ENCODE peak calls at places on chromosome 5, in eight cellular contexts. V is suprapubic skin, I is SK-N-SH, X is stomach, E is upper lobe of left lung, C is sigmoid colon, U is H1, Z is transverse colon. N is an unnamed sample.

GRCh38 chr5:4540375-4541173 is 599.6 kb upstream of the ADAMTS16 start:
- DNase-seq in V (no peak), I (no peak), X (no peak), E (no peak), C (no peak), U (no peak), Z (no peak), N (peak; percentile 79)

GRCh38 chr5:8418049-8418426 is 549.1 kb downstream of the MTRR start:
- DNase-seq in V (no peak), I (no peak), X (no peak), E (no peak), C (no peak), U (no peak), Z (no peak), N (no peak)

GRCh38 chr5:105924366-105924765 is 1746.4 kb downstream of the EFNA5 start:
- DNase-seq in V (no peak), I (no peak), X (no peak), E (no peak), C (no peak), U (no peak), Z (no peak), N (no peak)

GRCh38 chr5:116076496-116076895 is 8.3 kb upstream of the COMMD10 start:
- DNase-seq in V (no peak), I (no peak), X (no peak), E (no peak), C (no peak), U (no peak), Z (no peak), N (no peak)

GRCh38 chr5:76084496-76085285 is 1.5 kb downstream of the SV2C start:
- DNase-seq in V (no peak), I (peak; percentile 92), X (no peak), E (no peak), C (no peak), U (no peak), Z (no peak), N (no peak)

GRCh38 chr5:44845777-44846176 is 37.0 kb downstream of the MRPS30 start:
- DNase-seq in V (no peak), I (no peak), X (no peak), E (no peak), C (no peak), U (no peak), Z (no peak), N (no peak)

GRCh38 chr5:36778336-36778735 is 98.2 kb upstream of the NIPBL start:
- DNase-seq in V (no peak), I (no peak), X (no peak), E (no peak), C (no peak), U (no peak), Z (no peak), N (no peak)

GRCh38 chr5:131979816-131980215 is 31.6 kb downstream of the ACSL6 start:
- DNase-seq in V (no peak), I (no peak), X (no peak), E (no peak), C (peak; percentile 30), U (no peak), Z (no peak), N (no peak)

GRCh38 chr5:146344155-146345118 is 5.8 kb downstream of the POU4F3 start:
- DNase-seq in V (no peak), I (peak; percentile 69), X (no peak), E (no peak), C (no peak), U (peak; percentile 73), Z (no peak), N (no peak)

GRCh38 chr5:88819332-88819999 is 63.5 kb downstream of the MEF2C start:
- DNase-seq in V (no peak), I (no peak), X (no peak), E (no peak), C (no peak), U (no peak), Z (no peak), N (no peak)

GRCh38 chr5:88377705-88378656 is 109.3 kb upstream of the TMEM161B start:
- DNase-seq in V (no peak), I (no peak), X (no peak), E (no peak), C (no peak), U (no peak), Z (no peak), N (no peak)

GRCh38 chr5:132812949-132813598 is at the start of gene SOWAHA:
- DNase-seq in V (no peak), I (no peak), X (peak; percentile 59), E (no peak), C (peak; percentile 56), U (no peak), Z (peak; percentile 60), N (no peak)

GRCh38 chr5:173786296-173787187 is 101.6 kb upstream of the CPEB4 start:
- DNase-seq in V (no peak), I (no peak), X (no peak), E (no peak), C (no peak), U (no peak), Z (no peak), N (no peak)

GRCh38 chr5:58458851-58459275 is 1.0 kb downstream of the PLK2 start:
- DNase-seq in V (no peak), I (peak; percentile 2), X (no peak), E (no peak), C (no peak), U (no peak), Z (no peak), N (no peak)

GRCh38 chr5:175252234-175252805 is 191.7 kb downstream of the DRD1 start:
- DNase-seq in V (no peak), I (no peak), X (no peak), E (no peak), C (no peak), U (no peak), Z (no peak), N (no peak)

GRCh38 chr5:134578578-134579283 is 53.3 kb downstream of the JADE2 start:
- DNase-seq in V (no peak), I (peak; percentile 14), X (no peak), E (no peak), C (peak; percentile 61), U (no peak), Z (no peak), N (no peak)

GRCh38 chr5:120199559-120199958 is 264.5 kb upstream of the PRR16 start:
- DNase-seq in V (no peak), I (no peak), X (no peak), E (no peak), C (no peak), U (no peak), Z (no peak), N (no peak)

GRCh38 chr5:112253478-112254250 is 165.4 kb downstream of the EPB41L4A start:
- DNase-seq in V (no peak), I (no peak), X (no peak), E (no peak), C (peak; percentile 66), U (no peak), Z (no peak), N (no peak)

GRCh38 chr5:95791751-95792150 is 30.8 kb downstream of the GLRX start:
- DNase-seq in V (no peak), I (no peak), X (no peak), E (no peak), C (no peak), U (no peak), Z (no peak), N (no peak)

GRCh38 chr5:164998590-164998989 is 1493.2 kb downstream of the MAT2B start:
- DNase-seq in V (no peak), I (no peak), X (no peak), E (no peak), C (no peak), U (no peak), Z (no peak), N (no peak)

DNA sequence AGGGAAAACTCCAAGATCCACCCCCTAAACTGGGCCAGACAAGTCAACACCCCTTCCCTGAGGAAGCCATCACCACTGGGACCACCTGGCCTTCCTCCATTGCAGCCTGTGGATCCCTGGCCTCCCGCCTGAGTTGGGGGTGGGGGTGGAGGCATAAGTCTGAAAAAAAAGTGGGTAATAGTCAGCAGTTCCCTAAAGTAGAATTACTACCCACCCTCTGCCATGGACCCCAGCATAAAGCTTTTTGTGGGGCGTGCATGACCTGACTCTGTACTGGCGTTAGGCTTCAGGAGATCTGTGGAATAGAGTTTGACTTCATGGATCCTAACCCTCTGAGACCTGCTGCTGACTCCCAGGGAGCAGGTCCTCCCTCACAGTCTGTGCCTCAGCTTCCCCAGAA is 2.0 kb upstream of the CXXC5 start:
- DNase-seq in V (peak; percentile 53), I (peak; percentile 5), X (no peak), E (peak; percentile 15), C (peak; percentile 36), U (no peak), Z (no peak), N (no peak)
- H3K4me1 ChIP-seq in V (peaks cover 54% of the 10 kb centered on the region), I (peaks cover 36% of the 10 kb centered on the region), X (peaks cover 64% of the 10 kb centered on the region), E (peaks cover 60% of the 10 kb centered on the region), C (peaks cover 44% of the 10 kb centered on the region), U (peaks cover 30% of the 10 kb centered on the region), Z (peaks cover 15% of the 10 kb centered on the region), N (peaks cover 41% of the 10 kb centered on the region)

GRCh38 chr5:97000391-97000790 is 64.5 kb downstream of the LNPEP start:
- DNase-seq in V (no peak), I (no peak), X (no peak), E (no peak), C (no peak), U (no peak), Z (no peak), N (no peak)
- TF ChIP-seq EP300 in V (no peak), I (no peak), X (no peak), E (no peak), C (no peak), U (no peak), Z (no peak), N (no peak)

DNA sequence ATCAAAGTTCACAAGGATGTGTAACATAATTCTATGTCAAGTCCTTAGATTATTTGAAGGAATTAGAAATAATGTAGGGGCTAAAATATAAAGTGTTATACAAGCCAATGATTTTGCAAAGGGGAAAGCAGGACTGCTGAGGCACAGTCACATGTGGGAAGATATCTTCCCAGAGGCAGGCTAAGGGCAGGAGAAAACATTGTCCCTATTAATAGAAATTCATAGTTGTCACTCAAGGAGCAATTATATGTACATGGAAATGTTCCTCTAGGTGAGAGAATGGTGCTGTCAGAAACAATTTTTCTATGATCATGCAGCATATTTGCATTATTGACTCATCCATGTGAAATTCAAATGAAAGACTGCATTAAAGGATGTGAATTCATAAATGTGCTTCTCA is 775.8 kb upstream of the CDH9 start:
- DNase-seq in V (no peak), I (no peak), X (no peak), E (no peak), C (no peak), U (no peak), Z (no peak), N (no peak)
- TF ChIP-seq POLR2AphosphoS5 in V (no peak), I (no peak), X (no peak), E (no peak), C (no peak), U (no peak), Z (no peak), N (no peak)

DNA sequence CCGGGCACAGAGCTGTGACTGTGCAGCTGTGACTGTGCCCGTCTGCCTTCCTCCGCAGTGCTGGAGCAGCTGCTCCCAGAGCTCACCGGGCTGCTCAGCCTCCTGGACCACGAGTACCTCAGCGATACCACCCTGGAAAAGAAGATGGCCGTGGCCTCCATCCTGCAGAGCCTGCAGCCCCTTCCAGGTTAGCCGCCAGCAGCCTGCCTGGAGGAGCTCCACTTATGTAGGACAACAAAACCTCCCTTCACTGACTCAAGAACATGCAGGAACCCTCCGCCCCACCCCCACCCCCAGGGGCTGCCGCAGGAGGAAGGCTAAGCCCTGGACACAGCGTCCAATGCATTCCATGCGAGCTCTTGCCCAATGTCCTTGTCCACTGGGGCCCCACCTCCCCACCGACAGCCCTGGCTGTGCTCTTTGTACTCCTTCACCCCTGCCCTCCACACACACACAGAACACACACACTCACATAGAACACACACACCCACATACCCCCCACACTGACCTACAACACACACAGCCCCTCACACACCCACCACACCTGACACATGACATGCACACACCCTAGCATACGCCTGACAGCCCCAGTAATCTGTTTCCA is 27.9 kb downstream of the AFAP1L1 start:
- DNase-seq in V (no peak), I (no peak), X (no peak), E (no peak), C (no peak), U (no peak), Z (no peak), N (no peak)
- H3K4me1 ChIP-seq in V (peaks cover 6% of the 10 kb centered on the region), I (peaks cover 8% of the 10 kb centered on the region), X (no peaks in the 10 kb centered on the region), E (peaks cover 34% of the 10 kb centered on the region), C (no peaks in the 10 kb centered on the region), U (no peaks in the 10 kb centered on the region), Z (no peaks in the 10 kb centered on the region), N (peaks cover 27% of the 10 kb centered on the region)